ENCODE peak calls at places on chromosomes 3 and 15, in ten cellular contexts. One of them, this sample, is unnamed.

GRCh38 chr15:89917442-89918085 is 4.8 kb upstream of the ARPIN start:
- DNase-seq in cardiac muscle cell: no peak
- DNase-seq in uterus: no peak
- DNase-seq in heart left ventricle: no peak
- DNase-seq in lower lobe of right lung: no peak
- DNase-seq in ovary: no peak
- DNase-seq in A549: no peak
- DNase-seq in CD8-positive, alpha-beta T cell: no peak
- DNase-seq in GM12878: no peak
- DNase-seq in testis: no peak
- DNase-seq in this sample: peak; percentile 36

GRCh38 chr15:58002338-58003126 is 63.0 kb downstream of the ALDH1A2 start:
- DNase-seq in cardiac muscle cell: no peak
- DNase-seq in uterus: no peak
- DNase-seq in heart left ventricle: no peak
- DNase-seq in lower lobe of right lung: no peak
- DNase-seq in ovary: no peak
- DNase-seq in A549: no peak
- DNase-seq in CD8-positive, alpha-beta T cell: no peak
- DNase-seq in GM12878: no peak
- DNase-seq in testis: no peak
- DNase-seq in this sample: no peak

GRCh38 chr3:45417949-45418847 is 29.8 kb downstream of the LARS2 start:
- DNase-seq in cardiac muscle cell: no peak
- DNase-seq in uterus: no peak
- DNase-seq in heart left ventricle: no peak
- DNase-seq in lower lobe of right lung: no peak
- DNase-seq in ovary: no peak
- DNase-seq in A549: no peak
- DNase-seq in CD8-positive, alpha-beta T cell: no peak
- DNase-seq in GM12878: no peak
- DNase-seq in testis: no peak
- DNase-seq in this sample: peak; percentile 47

GRCh38 chr15:90205050-90205848 is 4.1 kb downstream of the SEMA4B start:
- DNase-seq in cardiac muscle cell: no peak
- DNase-seq in uterus: no peak
- DNase-seq in heart left ventricle: no peak
- DNase-seq in lower lobe of right lung: no peak
- DNase-seq in ovary: no peak
- DNase-seq in A549: no peak
- DNase-seq in CD8-positive, alpha-beta T cell: no peak
- DNase-seq in GM12878: no peak
- DNase-seq in testis: no peak
- DNase-seq in this sample: no peak

GRCh38 chr15:63057454-63058335 is 15.1 kb downstream of the TPM1 start:
- DNase-seq in cardiac muscle cell: no peak
- DNase-seq in uterus: no peak
- DNase-seq in heart left ventricle: no peak
- DNase-seq in lower lobe of right lung: no peak
- DNase-seq in ovary: no peak
- DNase-seq in A549: no peak
- DNase-seq in CD8-positive, alpha-beta T cell: no peak
- DNase-seq in GM12878: no peak
- DNase-seq in testis: no peak
- DNase-seq in this sample: no peak

GRCh38 chr15:43487271-43487895 is 5.6 kb downstream of the TP53BP1 start:
- DNase-seq in cardiac muscle cell: no peak
- DNase-seq in uterus: no peak
- DNase-seq in heart left ventricle: no peak
- DNase-seq in lower lobe of right lung: no peak
- DNase-seq in ovary: no peak
- DNase-seq in A549: no peak
- DNase-seq in CD8-positive, alpha-beta T cell: no peak
- DNase-seq in GM12878: no peak
- DNase-seq in testis: no peak
- DNase-seq in this sample: no peak

GRCh38 chr15:63367390-63367789 is 14.3 kb downstream of the CA12 start:
- DNase-seq in cardiac muscle cell: no peak
- DNase-seq in uterus: no peak
- DNase-seq in heart left ventricle: no peak
- DNase-seq in lower lobe of right lung: no peak
- DNase-seq in ovary: no peak
- DNase-seq in A549: peak; percentile 87
- DNase-seq in CD8-positive, alpha-beta T cell: no peak
- DNase-seq in GM12878: no peak
- DNase-seq in testis: no peak
- DNase-seq in this sample: no peak

GRCh38 chr3:52443791-52444687 is 864 bp downstream of the SEMA3G start:
- DNase-seq in cardiac muscle cell: no peak
- DNase-seq in uterus: no peak
- DNase-seq in heart left ventricle: peak; percentile 19
- DNase-seq in lower lobe of right lung: no peak
- DNase-seq in ovary: no peak
- DNase-seq in A549: no peak
- DNase-seq in CD8-positive, alpha-beta T cell: no peak
- DNase-seq in GM12878: no peak
- DNase-seq in testis: no peak
- DNase-seq in this sample: no peak

GRCh38 chr15:80596521-80596976 is 98.6 kb upstream of the ABHD17C start:
- DNase-seq in cardiac muscle cell: no peak
- DNase-seq in uterus: no peak
- DNase-seq in heart left ventricle: no peak
- DNase-seq in lower lobe of right lung: no peak
- DNase-seq in ovary: no peak
- DNase-seq in A549: peak; percentile 65
- DNase-seq in CD8-positive, alpha-beta T cell: no peak
- DNase-seq in GM12878: no peak
- DNase-seq in testis: no peak
- DNase-seq in this sample: peak; percentile 54

GRCh38 chr15:32774022-32774421 is 56.2 kb downstream of the GREM1 start:
- DNase-seq in cardiac muscle cell: peak; percentile 53
- DNase-seq in uterus: no peak
- DNase-seq in heart left ventricle: no peak
- DNase-seq in lower lobe of right lung: no peak
- DNase-seq in ovary: no peak
- DNase-seq in A549: peak; percentile 81
- DNase-seq in CD8-positive, alpha-beta T cell: no peak
- DNase-seq in GM12878: no peak
- DNase-seq in testis: no peak
- DNase-seq in this sample: no peak

GRCh38 chr3:174540536-174540935 is 318.6 kb upstream of the NAALADL2 start:
- DNase-seq in cardiac muscle cell: no peak
- DNase-seq in uterus: no peak
- DNase-seq in heart left ventricle: no peak
- DNase-seq in lower lobe of right lung: no peak
- DNase-seq in ovary: no peak
- DNase-seq in A549: no peak
- DNase-seq in CD8-positive, alpha-beta T cell: no peak
- DNase-seq in GM12878: no peak
- DNase-seq in testis: no peak
- DNase-seq in this sample: no peak
- H3K4me1 ChIP-seq in cardiac muscle cell: no peaks in the 10 kb centered on the region
- H3K4me1 ChIP-seq in uterus: no peaks in the 10 kb centered on the region
- H3K4me1 ChIP-seq in heart left ventricle: no peaks in the 10 kb centered on the region
- H3K4me1 ChIP-seq in lower lobe of right lung: no peaks in the 10 kb centered on the region
- H3K4me1 ChIP-seq in ovary: no peaks in the 10 kb centered on the region
- H3K4me1 ChIP-seq in A549: no peaks in the 10 kb centered on the region
- H3K4me1 ChIP-seq in CD8-positive, alpha-beta T cell: no peaks in the 10 kb centered on the region
- H3K4me1 ChIP-seq in GM12878: no peaks in the 10 kb centered on the region
- H3K4me1 ChIP-seq in testis: no peaks in the 10 kb centered on the region
- H3K4me1 ChIP-seq in this sample: no peaks in the 10 kb centered on the region

DNA sequence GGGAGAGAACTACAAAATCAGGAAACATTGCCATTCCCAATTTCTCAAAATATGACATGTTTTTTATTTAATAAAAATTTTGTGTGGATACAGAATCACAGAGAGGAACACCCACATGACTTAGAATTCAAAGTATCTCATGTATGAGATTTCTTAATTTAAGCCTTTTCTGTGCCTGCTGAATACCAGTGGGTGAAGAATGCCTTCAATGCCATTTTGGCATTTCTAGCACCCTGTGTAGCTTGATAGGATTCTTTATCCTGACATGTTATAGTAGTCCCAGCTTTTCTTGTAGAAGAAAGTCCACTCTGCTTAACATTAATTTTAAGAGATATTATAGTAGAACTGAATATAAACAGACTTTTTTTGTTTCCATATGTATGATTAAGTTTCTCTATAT is 3.1 kb upstream of the SLMAP start:
- DNase-seq in cardiac muscle cell: no peak
- DNase-seq in uterus: no peak
- DNase-seq in heart left ventricle: no peak
- DNase-seq in lower lobe of right lung: no peak
- DNase-seq in ovary: no peak
- DNase-seq in A549: no peak
- DNase-seq in CD8-positive, alpha-beta T cell: no peak
- DNase-seq in GM12878: no peak
- DNase-seq in testis: no peak
- DNase-seq in this sample: no peak
- TF ChIP-seq CTCF in cardiac muscle cell: no peak
- TF ChIP-seq CTCF in uterus: no peak
- TF ChIP-seq CTCF in heart left ventricle: no peak
- TF ChIP-seq CTCF in lower lobe of right lung: no peak
- TF ChIP-seq CTCF in ovary: no peak
- TF ChIP-seq CTCF in A549: no peak
- TF ChIP-seq CTCF in CD8-positive, alpha-beta T cell: no peak
- TF ChIP-seq CTCF in GM12878: no peak
- TF ChIP-seq CTCF in testis: no peak
- TF ChIP-seq CTCF in this sample: no peak

GRCh38 chr3:47128110-47128509 is 35.8 kb downstream of the SETD2 start:
- DNase-seq in cardiac muscle cell: no peak
- DNase-seq in uterus: no peak
- DNase-seq in heart left ventricle: no peak
- DNase-seq in lower lobe of right lung: no peak
- DNase-seq in ovary: no peak
- DNase-seq in A549: no peak
- DNase-seq in CD8-positive, alpha-beta T cell: no peak
- DNase-seq in GM12878: no peak
- DNase-seq in testis: no peak
- DNase-seq in this sample: no peak

GRCh38 chr3:47133641-47134040 is 30.3 kb downstream of the SETD2 start:
- DNase-seq in cardiac muscle cell: no peak
- DNase-seq in uterus: no peak
- DNase-seq in heart left ventricle: no peak
- DNase-seq in lower lobe of right lung: no peak
- DNase-seq in ovary: no peak
- DNase-seq in A549: no peak
- DNase-seq in CD8-positive, alpha-beta T cell: no peak
- DNase-seq in GM12878: no peak
- DNase-seq in testis: no peak
- DNase-seq in this sample: no peak

GRCh38 chr3:47134311-47134710 is 29.6 kb downstream of the SETD2 start:
- DNase-seq in cardiac muscle cell: no peak
- DNase-seq in uterus: no peak
- DNase-seq in heart left ventricle: no peak
- DNase-seq in lower lobe of right lung: no peak
- DNase-seq in ovary: no peak
- DNase-seq in A549: no peak
- DNase-seq in CD8-positive, alpha-beta T cell: no peak
- DNase-seq in GM12878: no peak
- DNase-seq in testis: no peak
- DNase-seq in this sample: no peak

GRCh38 chr3:47130557-47130956 is 33.4 kb downstream of the SETD2 start:
- DNase-seq in cardiac muscle cell: no peak
- DNase-seq in uterus: no peak
- DNase-seq in heart left ventricle: no peak
- DNase-seq in lower lobe of right lung: no peak
- DNase-seq in ovary: no peak
- DNase-seq in A549: no peak
- DNase-seq in CD8-positive, alpha-beta T cell: no peak
- DNase-seq in GM12878: no peak
- DNase-seq in testis: no peak
- DNase-seq in this sample: no peak
- H3K4me1 ChIP-seq in cardiac muscle cell: no peaks in the 10 kb centered on the region
- H3K4me1 ChIP-seq in uterus: no peaks in the 10 kb centered on the region
- H3K4me1 ChIP-seq in heart left ventricle: peaks cover 34% of the 10 kb centered on the region
- H3K4me1 ChIP-seq in lower lobe of right lung: peaks cover 20% of the 10 kb centered on the region
- H3K4me1 ChIP-seq in ovary: peaks cover 5% of the 10 kb centered on the region
- H3K4me1 ChIP-seq in A549: no peaks in the 10 kb centered on the region
- H3K4me1 ChIP-seq in CD8-positive, alpha-beta T cell: peaks cover 31% of the 10 kb centered on the region
- H3K4me1 ChIP-seq in GM12878: no peaks in the 10 kb centered on the region
- H3K4me1 ChIP-seq in testis: peaks cover 8% of the 10 kb centered on the region
- H3K4me1 ChIP-seq in this sample: no peaks in the 10 kb centered on the region

DNA sequence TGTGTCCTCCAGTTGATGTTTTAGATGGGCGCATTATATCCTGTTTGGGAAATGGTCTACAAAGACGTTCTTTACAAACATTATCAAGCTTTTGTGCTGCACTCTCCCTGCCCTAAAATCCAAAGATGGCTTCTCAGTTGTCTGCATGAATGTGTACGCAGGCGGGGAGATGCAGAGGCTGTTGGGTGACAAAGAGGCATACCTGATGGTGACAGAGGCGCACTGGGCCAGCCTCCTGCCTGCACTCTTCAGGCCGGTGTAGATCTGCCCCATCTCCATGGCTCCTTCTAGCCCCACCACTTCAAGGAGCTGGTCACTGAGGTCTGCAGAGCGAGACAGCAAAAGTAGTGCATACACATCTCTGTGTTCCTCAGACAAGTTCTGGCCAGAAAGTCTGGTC is 55.8 kb upstream of the ETV5 start:
- DNase-seq in cardiac muscle cell: no peak
- DNase-seq in uterus: no peak
- DNase-seq in heart left ventricle: no peak
- DNase-seq in lower lobe of right lung: no peak
- DNase-seq in ovary: no peak
- DNase-seq in A549: no peak
- DNase-seq in CD8-positive, alpha-beta T cell: no peak
- DNase-seq in GM12878: no peak
- DNase-seq in testis: no peak
- DNase-seq in this sample: no peak
- TF ChIP-seq CTCF in cardiac muscle cell: no peak
- TF ChIP-seq CTCF in uterus: no peak
- TF ChIP-seq CTCF in heart left ventricle: no peak
- TF ChIP-seq CTCF in lower lobe of right lung: no peak
- TF ChIP-seq CTCF in ovary: no peak
- TF ChIP-seq CTCF in A549: no peak
- TF ChIP-seq CTCF in CD8-positive, alpha-beta T cell: no peak
- TF ChIP-seq CTCF in GM12878: no peak
- TF ChIP-seq CTCF in testis: no peak
- TF ChIP-seq CTCF in this sample: no peak

DNA sequence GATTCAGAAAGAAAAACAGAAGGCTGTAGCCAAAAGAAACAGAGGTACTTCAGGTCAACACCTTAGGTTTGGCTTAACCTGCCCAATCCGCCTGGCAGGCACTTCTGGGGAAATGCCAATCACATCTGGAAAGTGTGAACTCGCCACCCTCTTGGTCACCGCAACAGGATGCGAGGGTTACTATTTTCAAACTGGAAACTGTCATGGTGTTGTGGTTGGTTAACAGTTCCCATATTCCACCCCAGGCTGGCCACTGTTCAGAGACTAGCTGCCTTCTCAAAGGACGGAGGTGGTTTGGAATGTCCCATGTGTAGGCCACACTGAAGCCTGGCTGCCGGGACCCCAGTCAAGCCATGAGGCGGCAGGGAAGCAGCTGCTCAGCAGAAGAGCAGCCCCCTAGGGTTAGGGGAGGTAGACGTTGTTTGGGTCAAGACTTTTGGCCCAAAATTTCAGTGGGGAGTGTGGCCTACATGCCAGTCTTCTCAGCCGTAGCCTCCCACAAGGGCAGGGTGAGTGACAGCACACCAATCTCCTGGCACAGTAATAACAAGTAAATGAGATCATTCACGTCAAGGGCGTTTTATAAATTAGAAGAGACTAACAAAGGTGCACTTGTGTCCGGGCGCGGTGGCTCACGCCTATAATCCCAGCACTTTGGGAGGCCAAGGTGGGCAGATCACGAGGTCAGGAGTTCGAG is 54.6 kb downstream of the UMPS start:
- DNase-seq in cardiac muscle cell: no peak
- DNase-seq in uterus: no peak
- DNase-seq in heart left ventricle: no peak
- DNase-seq in lower lobe of right lung: no peak
- DNase-seq in ovary: no peak
- DNase-seq in A549: no peak
- DNase-seq in CD8-positive, alpha-beta T cell: no peak
- DNase-seq in GM12878: peak; percentile 90
- DNase-seq in testis: no peak
- DNase-seq in this sample: no peak
- H3K4me1 ChIP-seq in cardiac muscle cell: peaks cover 30% of the 10 kb centered on the region
- H3K4me1 ChIP-seq in uterus: peaks cover 9% of the 10 kb centered on the region
- H3K4me1 ChIP-seq in heart left ventricle: peaks cover 83% of the 10 kb centered on the region
- H3K4me1 ChIP-seq in lower lobe of right lung: peaks cover 38% of the 10 kb centered on the region
- H3K4me1 ChIP-seq in ovary: peaks cover 11% of the 10 kb centered on the region
- H3K4me1 ChIP-seq in A549: peaks cover 68% of the 10 kb centered on the region
- H3K4me1 ChIP-seq in CD8-positive, alpha-beta T cell: peaks cover 5% of the 10 kb centered on the region
- H3K4me1 ChIP-seq in GM12878: peaks cover 21% of the 10 kb centered on the region
- H3K4me1 ChIP-seq in testis: peaks cover 50% of the 10 kb centered on the region
- H3K4me1 ChIP-seq in this sample: peaks cover 3% of the 10 kb centered on the region